ENCODE peak calls at places on chromosomes 5 and 9, in five cellular contexts. A is NCI-H1092 treated with DMSO at 0.1 percent for 48 hours, V is A549, Q is left cardiac atrium, G is MG63. J is an unnamed sample.

GRCh38 chr5:152349683-152350526 is 55.2 kb downstream of the NMUR2 start:
- DNase-seq in A (peak), V (peak), Q (peak), G (peak), J (no peak)

GRCh38 chr9:95506692-95507455 is 9.9 kb downstream of the PTCH1 start:
- DNase-seq in A (peak), V (peak), Q (peak), G (peak), J (no peak)

GRCh38 chr5:135810188-135810943 is 24.1 kb upstream of the SLC25A48 start:
- DNase-seq in A (peak), V (no peak), Q (no peak), G (no peak), J (no peak)

GRCh38 chr9:111852291-111852690 is 44.3 kb upstream of the UGCG start:
- DNase-seq in A (no peak), V (no peak), Q (no peak), G (no peak), J (no peak)

GRCh38 chr9:131657890-131658752 is 81.8 kb downstream of the RAPGEF1 start:
- DNase-seq in A (no peak), V (peak), Q (no peak), G (peak), J (peak)

GRCh38 chr5:9832921-9833320 is 202.8 kb upstream of the TAS2R1 start:
- DNase-seq in A (no peak), V (no peak), Q (no peak), G (no peak), J (no peak)

GRCh38 chr5:51382759-51383493 is at the start of gene ISL1:
- DNase-seq in A (peak), V (peak), Q (peak), G (peak), J (no peak)

GRCh38 chr5:87164409-87164808 is 103.3 kb upstream of the RASA1 start:
- DNase-seq in A (no peak), V (no peak), Q (no peak), G (no peak), J (no peak)

GRCh38 chr9:132769895-132770774 is 99.9 kb downstream of the GTF3C4 start:
- DNase-seq in A (peak), V (peak), Q (peak), G (peak), J (peak)

GRCh38 chr9:110320651-110321050 is 17.0 kb downstream of the TXNDC8 start:
- DNase-seq in A (no peak), V (no peak), Q (no peak), G (no peak), J (no peak)

GRCh38 chr5:96065577-96066385 is 104.1 kb upstream of the ELL2 start:
- DNase-seq in A (no peak), V (no peak), Q (no peak), G (no peak), J (no peak)

GRCh38 chr5:132019857-132020555 is 8.5 kb upstream of the ACSL6 start:
- DNase-seq in A (no peak), V (no peak), Q (no peak), G (no peak), J (no peak)

GRCh38 chr5:128777052-128777451 is 188.2 kb upstream of the SLC27A6 start:
- DNase-seq in A (no peak), V (no peak), Q (no peak), G (no peak), J (no peak)

GRCh38 chr5:77305921-77306320 is 95.4 kb downstream of the PDE8B start:
- DNase-seq in A (no peak), V (no peak), Q (no peak), G (peak), J (peak)

GRCh38 chr5:90613918-90614504 is 55.4 kb downstream of the ADGRV1 start:
- DNase-seq in A (no peak), V (no peak), Q (no peak), G (no peak), J (no peak)

GRCh38 chr5:142655339-142656267 is 30.3 kb downstream of the FGF1 start:
- DNase-seq in A (peak), V (peak), Q (peak), G (peak), J (no peak)

GRCh38 chr5:74198156-74198555 is 442.4 kb downstream of the ENC1 start:
- DNase-seq in A (no peak), V (no peak), Q (no peak), G (no peak), J (no peak)

GRCh38 chr5:33662721-33663435 is 222.1 kb downstream of the TARS1 start:
- DNase-seq in A (no peak), V (no peak), Q (no peak), G (peak), J (peak)

GRCh38 chr5:54528633-54529032 is 11.1 kb downstream of the SNX18 start:
- DNase-seq in A (no peak), V (no peak), Q (no peak), G (no peak), J (no peak)

GRCh38 chr5:146873186-146873917 is 5.2 kb downstream of the PPP2R2B start:
- DNase-seq in A (no peak), V (no peak), Q (no peak), G (no peak), J (no peak)

GRCh38 chr5:118903010-118903409 is 85.3 kb downstream of the DTWD2 start:
- DNase-seq in A (no peak), V (no peak), Q (no peak), G (no peak), J (no peak)

GRCh38 chr5:133296624-133297023 is 244.8 kb downstream of the HSPA4 start:
- DNase-seq in A (no peak), V (no peak), Q (no peak), G (no peak), J (no peak)

GRCh38 chr5:145697251-145698016 is 137.7 kb downstream of the PRELID2 start:
- DNase-seq in A (no peak), V (peak), Q (no peak), G (peak), J (peak)

GRCh38 chr9:101849102-101849707 is 110.8 kb upstream of the GRIN3A start:
- DNase-seq in A (no peak), V (no peak), Q (no peak), G (no peak), J (no peak)

GRCh38 chr9:110952018-110952864 is 86.0 kb downstream of the LPAR1 start:
- DNase-seq in A (no peak), V (no peak), Q (no peak), G (no peak), J (no peak)

GRCh38 chr5:136810198-136810823 is 445.0 kb upstream of the TRPC7 start:
- DNase-seq in A (no peak), V (no peak), Q (peak), G (peak), J (peak)

GRCh38 chr5:107669543-107670027 is 1.2 kb downstream of the EFNA5 start:
- DNase-seq in A (peak), V (peak), Q (peak), G (peak), J (no peak)

GRCh38 chr5:131634666-131634995 is 398 bp downstream of the RAPGEF6 start:
- DNase-seq in A (peak), V (peak), Q (peak), G (peak), J (no peak)

GRCh38 chr5:142913728-142914338 is 143.7 kb downstream of the ARHGAP26 start:
- DNase-seq in A (no peak), V (no peak), Q (no peak), G (no peak), J (no peak)

GRCh38 chr9:127185181-127185580 is 62.7 kb upstream of the ANGPTL2 start:
- DNase-seq in A (no peak), V (no peak), Q (no peak), G (no peak), J (no peak)

GRCh38 chr9:16867571-16868311 is 2.7 kb downstream of the BNC2 start:
- DNase-seq in A (no peak), V (no peak), Q (peak), G (peak), J (peak)

GRCh38 chr9:22215492-22215891 is 206.4 kb upstream of the CDKN2B start:
- DNase-seq in A (no peak), V (no peak), Q (no peak), G (no peak), J (no peak)

J was measured in GM04503.